ENCODE peak calls at places on chromosomes 16 and 17, in five cellular contexts. P is GOT3, X is neuronal stem cell, O is GM23248, G is GM19239. B is an unnamed sample.

GRCh38 chr17:43314582-43314981 is 80.8 kb upstream of the RNU2-1 start:
- DNase-seq in P (no peak), X (no peak), O (peak), G (no peak), B (peak)

GRCh38 chr16:77581706-77582105 is 140.6 kb upstream of the NUDT7 start:
- DNase-seq in P (no peak), X (no peak), O (no peak), G (no peak), B (no peak)

GRCh38 chr17:7716901-7717755 is at the start of gene DNAH2:
- DNase-seq in P (peak), X (peak), O (peak), G (peak), B (peak)

GRCh38 chr17:60330731-60331130 is 61.2 kb downstream of the USP32 start:
- DNase-seq in P (no peak), X (no peak), O (no peak), G (no peak), B (no peak)

GRCh38 chr16:3980311-3981111 is 100.0 kb upstream of the CREBBP start:
- DNase-seq in P (no peak), X (no peak), O (peak), G (no peak), B (peak)

GRCh38 chr17:44110823-44111633 is 12.4 kb downstream of the HDAC5 start:
- DNase-seq in P (peak), X (no peak), O (peak), G (peak), B (peak)

GRCh38 chr17:41284043-41284442 is 8.5 kb downstream of the KRTAP9-7 start:
- DNase-seq in P (no peak), X (no peak), O (peak), G (no peak), B (no peak)

GRCh38 chr16:88768041-88768876 is 16.8 kb downstream of the PIEZO1 start:
- DNase-seq in P (no peak), X (no peak), O (peak), G (no peak), B (peak)

GRCh38 chr17:64938925-64939474 is 19.7 kb upstream of the LRRC37A3 start:
- DNase-seq in P (no peak), X (no peak), O (peak), G (peak), B (peak)

GRCh38 chr17:11944587-11944986 is 52.7 kb downstream of the ZNF18 start:
- DNase-seq in P (no peak), X (no peak), O (peak), G (no peak), B (peak)

GRCh38 chr17:18362509-18363020 is 785 bp downstream of the SHMT1 start:
- DNase-seq in P (no peak), X (peak), O (peak), G (no peak), B (peak)

GRCh38 chr16:51898872-51899271 is 648.1 kb downstream of the TOX3 start:
- DNase-seq in P (no peak), X (no peak), O (peak), G (no peak), B (no peak)

GRCh38 chr17:64706224-64707076 is 44.3 kb upstream of the SMURF2 start:
- DNase-seq in P (no peak), X (no peak), O (peak), G (no peak), B (no peak)

GRCh38 chr17:58388302-58389190 is 28.8 kb downstream of the RNF43 start:
- DNase-seq in P (no peak), X (no peak), O (no peak), G (no peak), B (no peak)

GRCh38 chr16:54194008-54194731 is 92.4 kb downstream of the IRX3 start:
- DNase-seq in P (peak), X (peak), O (peak), G (no peak), B (peak)

GRCh38 chr17:68821860-68822693 is 133.1 kb downstream of the ABCA8 start:
- DNase-seq in P (no peak), X (no peak), O (peak), G (no peak), B (peak)

GRCh38 chr16:47395733-47396503 is 64.9 kb downstream of the ITFG1 start:
- DNase-seq in P (no peak), X (no peak), O (no peak), G (no peak), B (no peak)

GRCh38 chr17:42842286-42842685 is 2.1 kb upstream of the AOC2 start:
- DNase-seq in P (no peak), X (no peak), O (peak), G (no peak), B (peak)

GRCh38 chr16:64952177-64952576 is 169.7 kb downstream of the CDH11 start:
- DNase-seq in P (no peak), X (no peak), O (peak), G (no peak), B (peak)

GRCh38 chr16:2019919-2020831 is 590 bp downstream of the NPW start:
- DNase-seq in P (no peak), X (no peak), O (peak), G (no peak), B (no peak)